ENCODE peak calls at places on chromosomes 4 and X, in four cellular contexts. A, V, G and F are unnamed samples.
A peak's percentile ranks its signal among the peaks of the same experiment; 100 is the strongest.

GRCh38 chrX:72713130-72713529 is 976 bp downstream of the PHKA1 start:
- DNase-seq in G (no peak), A (no peak), V (no peak), F (no peak)

GRCh38 chr4:15756361-15756861 is 21.7 kb upstream of the CD38 start:
- DNase-seq in G (peak; percentile 50), A (no peak), V (peak; percentile 82), F (peak; percentile 73)

GRCh38 chrX:133215747-133216146 is 2.4 kb downstream of the TFDP3 start:
- DNase-seq in A (no peak), G (no peak), V (peak; percentile 54), F (no peak)

GRCh38 chrX:109840585-109840984 is 107.5 kb upstream of the ACSL4 start:
- DNase-seq in V (peak; percentile 93), A (peak; percentile 89), G (no peak), F (no peak)

GRCh38 chrX:123860506-123860840 is 620 bp downstream of the XIAP start:
- DNase-seq in V (no peak), A (no peak), G (no peak), F (no peak)

GRCh38 chr4:2835978-2836377 is 7.7 kb upstream of the ADD1 start:
- DNase-seq in G (no peak), V (no peak), A (no peak), F (no peak)

GRCh38 chr4:168856312-168856711 is 153.7 kb downstream of the CBR4 start:
- DNase-seq in V (peak; percentile 13), A (peak; percentile 91), G (no peak), F (no peak)

GRCh38 chr4:179415842-179416223 is 1973.6 kb upstream of the AGA start:
- DNase-seq in A (no peak), G (no peak), V (peak; percentile 4), F (no peak)

GRCh38 chr4:41379230-41379629 is 122.5 kb downstream of the UCHL1 start:
- DNase-seq in V (no peak), A (no peak), G (no peak), F (no peak)